ENCODE peak calls at places on chromosome 10, in four cellular contexts. F is RWPE1, G is mammary epithelial cell, H is mesenchymal stem cell. E is an unnamed sample.

GRCh38 chr10:103276941-103277712 is at the start of gene INA:
- DNase-seq in F (peak), H (peak), G (peak), E (no peak)

GRCh38 chr10:86655596-86655995 is 1.2 kb downstream of the OPN4 start:
- DNase-seq in H (no peak), F (no peak), G (no peak), E (no peak)

GRCh38 chr10:71597821-71598498 is 121.6 kb downstream of the C10orf105 start:
- DNase-seq in F (no peak), H (no peak), G (no peak), E (no peak)

GRCh38 chr10:29099001-29099400 is 189.9 kb upstream of the LYZL1 start:
- DNase-seq in H (peak), F (no peak), G (peak), E (peak)

GRCh38 chr10:62093863-62094291 is 174.8 kb downstream of the RTKN2 start:
- DNase-seq in H (peak), F (peak), G (peak), E (peak)

GRCh38 chr10:49742683-49743463 is 19.2 kb downstream of the OGDHL start:
- DNase-seq in G (no peak), F (no peak), H (no peak), E (no peak)

GRCh38 chr10:10432306-10433035 is 585.2 kb upstream of the CELF2 start:
- DNase-seq in G (no peak), H (no peak), F (no peak), E (no peak)

GRCh38 chr10:210297-210696 is 75.0 kb downstream of the ZMYND11 start:
- DNase-seq in G (no peak), F (no peak), H (no peak), E (no peak)

GRCh38 chr10:102775973-102776669 is 32.4 kb downstream of the WBP1L start:
- DNase-seq in G (no peak), H (peak), F (peak), E (peak)

GRCh38 chr10:93300518-93300917 is 181.6 kb downstream of the MYOF start:
- DNase-seq in F (no peak), H (no peak), G (no peak), E (no peak)

GRCh38 chr10:93542358-93542791 is 24.1 kb upstream of the FFAR4 start:
- DNase-seq in F (no peak), H (peak), G (no peak), E (no peak)

GRCh38 chr10:70909326-70909935 is 21.1 kb upstream of the PCBD1 start:
- DNase-seq in F (no peak), H (no peak), G (no peak), E (no peak)

GRCh38 chr10:83633547-83633946 is 505.8 kb upstream of the GHITM start:
- DNase-seq in F (no peak), G (no peak), H (no peak), E (no peak)

GRCh38 chr10:6204341-6205191 is 1.8 kb downstream of the PFKFB3 start:
- DNase-seq in F (peak), G (peak), H (peak), E (peak)

GRCh38 chr10:58209669-58210068 is 58.0 kb downstream of the IPMK start:
- DNase-seq in G (no peak), F (no peak), H (no peak), E (no peak)

GRCh38 chr10:87864497-87865059 is 1.2 kb downstream of the PTEN start:
- DNase-seq in G (peak), F (no peak), H (peak), E (no peak)

GRCh38 chr10:85098835-85099521 is 770.6 kb downstream of the CCSER2 start:
- DNase-seq in G (no peak), F (peak), H (no peak), E (no peak)

GRCh38 chr10:98528785-98529183 is 82.0 kb upstream of the HPS1 start:
- DNase-seq in F (no peak), G (no peak), H (no peak), E (no peak)

GRCh38 chr10:101672536-101672935 is 22.4 kb downstream of the FBXW4 start:
- DNase-seq in F (no peak), G (no peak), H (no peak), E (no peak)

GRCh38 chr10:116138897-116139296 is 134.1 kb downstream of the GFRA1 start:
- DNase-seq in H (no peak), F (no peak), G (peak), E (no peak)

GRCh38 chr10:23120001-23120934 is 24.9 kb downstream of the MSRB2 start:
- DNase-seq in H (no peak), G (no peak), F (no peak), E (no peak)

GRCh38 chr10:1100143-1100542 is 44.0 kb downstream of the WDR37 start:
- DNase-seq in H (no peak), G (no peak), F (no peak), E (no peak)

GRCh38 chr10:47248436-47249090 is 51.4 kb upstream of the GDF10 start:
- DNase-seq in F (no peak), G (no peak), H (no peak), E (no peak)

GRCh38 chr10:95295031-95295755 is 4.4 kb upstream of the PDLIM1 start:
- DNase-seq in H (peak), G (peak), F (no peak), E (peak)

GRCh38 chr10:58897708-58898107 is 278.7 kb upstream of the PHYHIPL start:
- DNase-seq in H (peak), G (no peak), F (no peak), E (no peak)

GRCh38 chr10:131658476-131659110 is 242.2 kb upstream of the PPP2R2D start:
- DNase-seq in H (no peak), G (no peak), F (no peak), E (peak)

GRCh38 chr10:94439275-94439861 is 37.0 kb downstream of the TBC1D12 start:
- DNase-seq in H (no peak), G (peak), F (no peak), E (no peak)

GRCh38 chr10:66239062-66239461 is 686.8 kb upstream of the LRRTM3 start:
- DNase-seq in G (no peak), F (no peak), H (no peak), E (no peak)

GRCh38 chr10:129832582-129833249 is 131.4 kb downstream of the EBF3 start:
- DNase-seq in G (no peak), H (no peak), F (no peak), E (peak)

GRCh38 chr10:32331606-32332005 is 15.4 kb downstream of the EPC1 start:
- DNase-seq in H (no peak), G (no peak), F (no peak), E (no peak)

GRCh38 chr10:13146383-13146782 is 15.0 kb upstream of the MCM10 start:
- DNase-seq in F (no peak), G (peak), H (no peak), E (no peak)

GRCh38 chr10:47050618-47051455 is 139.6 kb downstream of the PTPN20 start:
- DNase-seq in H (no peak), G (no peak), F (no peak), E (no peak)

GRCh38 chr10:107264742-107265141 is 100.2 kb upstream of the SORCS1 start:
- DNase-seq in F (no peak), G (no peak), H (no peak), E (no peak)

GRCh38 chr10:115525141-115525540 is 432.0 kb downstream of the ATRNL1 start:
- DNase-seq in G (no peak), H (no peak), F (no peak), E (no peak)

GRCh38 chr10:125113661-125114388 is 46.5 kb downstream of the CTBP2 start:
- DNase-seq in F (no peak), G (peak), H (no peak), E (no peak)

GRCh38 chr10:96673318-96674099 is 46.8 kb downstream of the PIK3AP1 start:
- DNase-seq in H (peak), G (no peak), F (no peak), E (no peak)

GRCh38 chr10:6274040-6274439 is 71.3 kb downstream of the PFKFB3 start:
- DNase-seq in G (no peak), H (peak), F (no peak), E (no peak)

GRCh38 chr10:132231656-132232552 is 45.2 kb downstream of the DPYSL4 start:
- DNase-seq in G (no peak), F (no peak), H (no peak), E (no peak)

DNA sequence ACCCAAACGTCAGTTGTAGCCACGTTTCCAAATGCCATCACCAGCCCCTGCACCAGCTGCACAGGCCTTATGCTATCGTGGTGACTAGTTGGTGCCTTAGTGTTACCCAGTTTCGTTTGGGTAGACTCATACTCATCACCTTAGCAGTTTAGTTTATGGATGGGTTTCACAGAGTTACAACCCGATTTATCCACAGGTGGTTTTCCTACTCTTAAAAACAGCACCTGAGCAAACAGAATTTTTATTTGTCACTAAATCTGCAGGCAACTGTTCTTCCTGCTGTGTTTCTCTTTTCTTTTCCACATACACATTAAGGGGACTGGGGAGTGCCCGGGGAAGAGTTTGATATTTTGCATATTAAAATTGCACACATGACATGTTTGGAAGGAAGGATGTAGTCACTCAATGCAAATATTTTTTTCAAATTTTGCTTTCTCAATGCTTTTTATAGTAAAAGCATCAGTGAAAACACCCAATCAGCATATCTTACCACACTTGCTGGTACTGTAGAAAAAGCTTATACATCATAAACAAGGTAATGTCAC is 41.7 kb downstream of the PDSS1 start:
- DNase-seq in G (no peak), F (no peak), H (no peak), E (no peak)
- H3K27ac ChIP-seq in G (no peak), F (no peak), H (no peak), E (no peak)

DNA sequence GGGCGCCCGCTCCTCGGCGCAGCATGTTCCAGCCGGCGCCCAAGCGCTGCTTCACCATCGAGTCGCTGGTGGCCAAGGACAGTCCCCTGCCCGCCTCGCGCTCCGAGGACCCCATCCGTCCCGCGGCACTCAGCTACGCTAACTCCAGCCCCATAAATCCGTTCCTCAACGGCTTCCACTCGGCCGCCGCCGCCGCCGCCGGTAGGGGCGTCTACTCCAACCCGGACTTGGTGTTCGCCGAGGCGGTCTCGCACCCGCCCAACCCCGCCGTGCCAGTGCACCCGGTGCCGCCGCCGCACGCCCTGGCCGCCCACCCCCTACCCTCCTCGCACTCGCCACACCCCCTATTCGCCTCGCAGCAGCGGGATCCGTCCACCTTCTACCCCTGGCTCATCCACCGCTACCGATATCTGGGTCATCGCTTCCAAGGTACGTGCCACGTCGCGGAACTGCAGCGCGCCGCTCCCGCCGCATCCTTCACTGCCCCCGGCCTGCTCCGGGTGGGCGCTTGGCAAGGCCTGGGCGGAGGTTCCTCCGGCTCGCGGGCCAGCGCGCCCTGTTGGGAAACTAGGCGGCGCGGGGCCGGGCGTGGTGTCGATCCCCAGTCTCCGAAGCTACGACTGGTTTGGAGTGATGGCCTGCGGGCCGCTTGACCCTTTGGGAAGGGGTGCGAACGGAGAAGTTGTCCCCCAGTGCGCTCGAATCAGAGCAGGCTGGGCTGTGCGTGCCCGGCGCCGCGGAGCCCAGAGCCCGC is 876 bp downstream of the EMX2 start:
- DNase-seq in F (no peak), H (no peak), G (no peak), E (no peak)
- H3K27ac ChIP-seq in F (no peak), H (no peak), G (no peak), E (no peak)

GRCh38 chr10:31215052-31215451 is 104.0 kb upstream of the ZEB1 start:
- DNase-seq in F (no peak), G (no peak), H (no peak), E (no peak)
- H3K27ac ChIP-seq in F (no peak), G (no peak), H (no peak), E (no peak)

GRCh38 chr10:128206676-128207075 is 80.5 kb upstream of the MKI67 start:
- DNase-seq in H (no peak), F (no peak), G (no peak), E (no peak)

GRCh38 chr10:128210215-128211063 is 84.2 kb upstream of the MKI67 start:
- DNase-seq in H (peak), F (peak), G (peak), E (peak)

GRCh38 chr10:128211953-128212727 is 85.9 kb upstream of the MKI67 start:
- DNase-seq in F (peak), H (peak), G (peak), E (peak)

GRCh38 chr10:128211064-128211504 is 84.9 kb upstream of the MKI67 start:
- DNase-seq in F (no peak), G (no peak), H (no peak), E (no peak)

DNA sequence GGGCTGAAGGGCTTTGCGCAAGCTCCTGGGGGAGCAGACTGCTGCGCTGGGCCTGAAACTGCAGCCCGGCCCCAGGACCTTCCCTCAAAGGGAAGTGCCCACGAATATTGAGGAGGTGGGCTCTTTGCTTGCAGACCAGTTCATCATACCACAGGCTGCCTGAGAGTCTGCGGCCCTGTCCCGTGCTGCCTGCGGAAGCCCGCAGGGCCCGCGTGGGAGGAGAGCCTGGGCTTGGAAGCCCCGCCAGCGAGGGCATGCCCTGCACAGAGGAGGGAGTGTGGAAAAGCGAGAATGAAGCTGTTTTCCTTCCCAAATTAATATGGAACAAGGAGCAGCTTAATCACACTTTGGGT is 83.6 kb upstream of the MKI67 start:
- DNase-seq in H (no peak), G (no peak), F (no peak), E (no peak)
- H3K27ac ChIP-seq in H (no peak), G (no peak), F (no peak), E (no peak)

GRCh38 chr10:114426476-114426875 is 22.2 kb upstream of the AFAP1L2 start:
- DNase-seq in G (no peak), F (no peak), H (no peak), E (no peak)
- H3K27ac ChIP-seq in G (no peak), F (no peak), H (no peak), E (no peak)

DNA sequence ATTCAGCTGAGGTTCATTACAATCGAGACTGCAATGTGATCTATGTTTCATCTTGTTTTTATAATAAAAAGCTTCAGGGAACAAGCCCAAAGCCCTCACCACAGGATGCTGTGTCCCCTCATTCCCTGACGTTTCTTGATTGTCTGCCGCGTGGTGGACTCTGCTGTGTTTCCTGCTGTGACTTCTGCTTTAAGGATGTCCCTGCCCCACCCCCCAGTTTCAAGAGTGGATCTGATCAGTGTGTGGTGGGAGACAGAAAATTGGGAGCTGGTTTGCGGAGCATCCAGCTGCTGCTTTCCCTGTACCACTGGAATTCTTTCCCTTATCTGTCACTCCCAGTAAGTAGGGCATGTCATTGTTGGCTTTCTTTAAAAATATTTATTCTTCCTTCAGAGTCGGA is 86.2 kb downstream of the CREM start:
- DNase-seq in H (no peak), F (no peak), G (no peak), E (peak)
- H3K27ac ChIP-seq in H (no peak), F (no peak), G (no peak), E (peak)

E was measured in SJSA1.